ENCODE peak calls at places on chromosome 14, in six cellular contexts. D is activated T-cell treated with anti-CD3 and anti-CD28 coated beads, Interleukin-2, amount 50 U/mL, for 4 hours; R is activated T-helper 1 cell treated with anti-CD3 and anti-CD28 coated beads, Interleukin-2, amount 50 U/mL, for 16 hours; H is dorsolateral prefrontal cortex; G is amygdala; T is cardiac fibroblast. W is an unnamed sample.

GRCh38 chr14:25001096-25001982 is 48.6 kb downstream of the STXBP6 start:
- DNase-seq in D (no peak), R (no peak), H (no peak), G (no peak), T (peak), W (no peak)

GRCh38 chr14:31194661-31195060 is 12.9 kb downstream of the HECTD1 start:
- DNase-seq in D (no peak), R (no peak), H (no peak), G (no peak), T (peak), W (no peak)

GRCh38 chr14:95261616-95262510 is 57.8 kb downstream of the CLMN start:
- DNase-seq in D (no peak), R (no peak), H (no peak), G (no peak), T (no peak), W (no peak)

GRCh38 chr14:89336338-89336737 is 80.7 kb downstream of the FOXN3 start:
- DNase-seq in D (no peak), R (no peak), H (no peak), G (no peak), T (no peak), W (no peak)

GRCh38 chr14:75084513-75084912 is 15.1 kb downstream of the ZC2HC1C start:
- DNase-seq in D (no peak), R (no peak), H (no peak), G (no peak), T (no peak), W (no peak)

GRCh38 chr14:88044129-88044727 is 39.3 kb downstream of the GPR65 start:
- DNase-seq in D (no peak), R (no peak), H (no peak), G (no peak), T (peak), W (no peak)

GRCh38 chr14:92538412-92539017 is 24.9 kb downstream of the RIN3 start:
- DNase-seq in D (no peak), R (no peak), H (no peak), G (no peak), T (no peak), W (no peak)

GRCh38 chr14:41167040-41167439 is 439.6 kb upstream of the LRFN5 start:
- DNase-seq in D (no peak), R (no peak), H (no peak), G (no peak), T (no peak), W (no peak)

GRCh38 chr14:76654573-76654955 is 106.7 kb upstream of the VASH1 start:
- DNase-seq in D (no peak), R (no peak), H (no peak), G (no peak), T (no peak), W (no peak)

GRCh38 chr14:100770605-100771120 is 44.0 kb downstream of the DLK1 start:
- DNase-seq in D (no peak), R (no peak), H (no peak), G (no peak), T (no peak), W (no peak)

GRCh38 chr14:93789366-93790130 is 1.3 kb upstream of the PRIMA1 start:
- DNase-seq in D (no peak), R (no peak), H (no peak), G (no peak), T (no peak), W (no peak)

GRCh38 chr14:72558721-72559120 is 335.2 kb downstream of the DPF3 start:
- DNase-seq in D (no peak), R (no peak), H (no peak), G (no peak), T (peak), W (no peak)

GRCh38 chr14:34713681-34714319 is 593 bp downstream of the CFL2 start:
- DNase-seq in D (peak), R (no peak), H (no peak), G (no peak), T (peak), W (no peak)

GRCh38 chr14:77848031-77848430 is 48.1 kb downstream of the ADCK1 start:
- DNase-seq in D (no peak), R (no peak), H (no peak), G (no peak), T (peak), W (no peak)

GRCh38 chr14:50055461-50056228 is 60.7 kb downstream of the VCPKMT start:
- DNase-seq in D (no peak), R (no peak), H (no peak), G (no peak), T (no peak), W (no peak)

GRCh38 chr14:78598046-78598652 is 428.0 kb downstream of the NRXN3 start:
- DNase-seq in D (peak), R (no peak), H (peak), G (no peak), T (peak), W (peak)

GRCh38 chr14:56212541-56212940 is 94.3 kb downstream of the PELI2 start:
- DNase-seq in D (no peak), R (no peak), H (no peak), G (no peak), T (no peak), W (no peak)

GRCh38 chr14:35808076-35808657 is 928 bp downstream of the RALGAPA1 start:
- DNase-seq in D (no peak), R (no peak), H (no peak), G (no peak), T (no peak), W (no peak)

GRCh38 chr14:44895716-44896115 is 66.0 kb downstream of the KLHL28 start:
- DNase-seq in D (no peak), R (no peak), H (no peak), G (no peak), T (peak), W (no peak)

GRCh38 chr14:67240168-67240932 is 885 bp upstream of the PALS1 start:
- DNase-seq in D (no peak), R (peak), H (no peak), G (no peak), T (peak), W (peak)

GRCh38 chr14:85281921-85282320 is 248.0 kb upstream of the FLRT2 start:
- DNase-seq in D (no peak), R (no peak), H (no peak), G (no peak), T (peak), W (no peak)

GRCh38 chr14:67567654-67568053 is 32.4 kb downstream of the PIGH start:
- DNase-seq in D (no peak), R (no peak), H (no peak), G (no peak), T (no peak), W (no peak)

GRCh38 chr14:102139248-102140026 is at the start of gene WDR20:
- DNase-seq in D (peak), R (peak), H (peak), G (peak), T (peak), W (peak)

GRCh38 chr14:103522028-103522581 is 525 bp downstream of the CKB start:
- DNase-seq in D (no peak), R (no peak), H (peak), G (no peak), T (no peak), W (no peak)

GRCh38 chr14:24172261-24172860 is 481 bp downstream of the REC8 start:
- DNase-seq in D (no peak), R (no peak), H (no peak), G (no peak), T (no peak), W (no peak)

GRCh38 chr14:65412881-65413738 is 580 bp downstream of the FUT8 start:
- DNase-seq in D (peak), R (peak), H (no peak), G (no peak), T (peak), W (peak)

GRCh38 chr14:61562321-61563161 is 132.8 kb upstream of the HIF1A start:
- DNase-seq in D (peak), R (peak), H (no peak), G (no peak), T (peak), W (no peak)

GRCh38 chr14:104395941-104396681 is 183.5 kb upstream of the C14orf180 start:
- DNase-seq in D (no peak), R (no peak), H (no peak), G (no peak), T (no peak), W (no peak)

GRCh38 chr14:68974759-68975347 is 4.2 kb downstream of the ACTN1 start:
- DNase-seq in D (no peak), R (no peak), H (no peak), G (no peak), T (no peak), W (no peak)

GRCh38 chr14:97027256-97027999 is 230.2 kb downstream of the VRK1 start:
- DNase-seq in D (no peak), R (no peak), H (no peak), G (no peak), T (no peak), W (no peak)

GRCh38 chr14:101708853-101709532 is 52.5 kb upstream of the PPP2R5C start:
- DNase-seq in D (no peak), R (no peak), H (no peak), G (no peak), T (no peak), W (no peak)

GRCh38 chr14:104292084-104292970 is 153.9 kb downstream of the KIF26A start:
- DNase-seq in D (no peak), R (no peak), H (peak), G (no peak), T (no peak), W (no peak)

GRCh38 chr14:90597961-90598360 is 201.1 kb downstream of the CALM1 start:
- DNase-seq in D (no peak), R (no peak), H (no peak), G (no peak), T (no peak), W (no peak)

GRCh38 chr14:33432407-33433023 is 493.8 kb downstream of the NPAS3 start:
- DNase-seq in D (no peak), R (no peak), H (no peak), G (no peak), T (peak), W (no peak)